ENCODE peak calls at places on chromosomes 3 and 15, in six cellular contexts. One of them, this sample, is unnamed.

GRCh38 chr3:184986490-184986889 is 166.4 kb downstream of the C3orf70 start:
- DNase-seq in HCT116: no peak
- DNase-seq in neural progenitor cell: no peak
- DNase-seq in GM23248: no peak
- DNase-seq in SK-N-SH: no peak
- DNase-seq in PC-3: no peak
- DNase-seq in this sample: no peak

GRCh38 chr3:195885036-195885871 is 23.1 kb downstream of the TNK2 start:
- DNase-seq in PC-3: no peak
- DNase-seq in HCT116: no peak
- DNase-seq in SK-N-SH: no peak
- DNase-seq in GM23248: no peak
- DNase-seq in neural progenitor cell: no peak
- DNase-seq in this sample: no peak

GRCh38 chr3:46966811-46967210 is 9.7 kb downstream of the CCDC12 start:
- DNase-seq in HCT116: no peak
- DNase-seq in neural progenitor cell: no peak
- DNase-seq in SK-N-SH: no peak
- DNase-seq in GM23248: no peak
- DNase-seq in PC-3: peak
- DNase-seq in this sample: no peak

GRCh38 chr3:188197388-188197847 is 43.5 kb downstream of the LPP start:
- DNase-seq in HCT116: no peak
- DNase-seq in neural progenitor cell: no peak
- DNase-seq in PC-3: no peak
- DNase-seq in GM23248: peak
- DNase-seq in SK-N-SH: no peak
- DNase-seq in this sample: no peak

GRCh38 chr3:81378552-81379288 is 382.7 kb downstream of the GBE1 start:
- DNase-seq in SK-N-SH: no peak
- DNase-seq in neural progenitor cell: no peak
- DNase-seq in GM23248: no peak
- DNase-seq in HCT116: no peak
- DNase-seq in PC-3: no peak
- DNase-seq in this sample: no peak

GRCh38 chr15:89751748-89752147 is 699 bp upstream of the MESP1 start:
- DNase-seq in neural progenitor cell: no peak
- DNase-seq in GM23248: no peak
- DNase-seq in PC-3: peak
- DNase-seq in SK-N-SH: no peak
- DNase-seq in HCT116: no peak
- DNase-seq in this sample: no peak

GRCh38 chr15:25850154-25851111 is 12.7 kb downstream of the ATP10A start:
- DNase-seq in neural progenitor cell: peak
- DNase-seq in HCT116: no peak
- DNase-seq in GM23248: peak
- DNase-seq in PC-3: peak
- DNase-seq in SK-N-SH: peak
- DNase-seq in this sample: peak

GRCh38 chr15:92158426-92158825 is 235.3 kb upstream of the ST8SIA2 start:
- DNase-seq in GM23248: no peak
- DNase-seq in neural progenitor cell: no peak
- DNase-seq in HCT116: peak
- DNase-seq in PC-3: peak
- DNase-seq in SK-N-SH: no peak
- DNase-seq in this sample: no peak

GRCh38 chr3:189392969-189393368 is 221.2 kb downstream of the TPRG1 start:
- DNase-seq in HCT116: peak
- DNase-seq in SK-N-SH: no peak
- DNase-seq in PC-3: peak
- DNase-seq in neural progenitor cell: no peak
- DNase-seq in GM23248: no peak
- DNase-seq in this sample: no peak

GRCh38 chr3:194286747-194287146 is 64.4 kb downstream of the CPN2 start:
- DNase-seq in SK-N-SH: no peak
- DNase-seq in neural progenitor cell: peak
- DNase-seq in HCT116: no peak
- DNase-seq in GM23248: no peak
- DNase-seq in PC-3: no peak
- DNase-seq in this sample: no peak

GRCh38 chr3:97952872-97953271 is 19.4 kb downstream of the RIOX2 start:
- DNase-seq in HCT116: no peak
- DNase-seq in SK-N-SH: no peak
- DNase-seq in PC-3: peak
- DNase-seq in GM23248: peak
- DNase-seq in neural progenitor cell: no peak
- DNase-seq in this sample: no peak

GRCh38 chr3:97950360-97950759 is 21.9 kb downstream of the RIOX2 start:
- DNase-seq in GM23248: no peak
- DNase-seq in neural progenitor cell: no peak
- DNase-seq in SK-N-SH: no peak
- DNase-seq in PC-3: no peak
- DNase-seq in HCT116: no peak
- DNase-seq in this sample: no peak

GRCh38 chr3:97954193-97954827 is 17.9 kb downstream of the RIOX2 start:
- DNase-seq in GM23248: no peak
- DNase-seq in SK-N-SH: no peak
- DNase-seq in PC-3: no peak
- DNase-seq in HCT116: no peak
- DNase-seq in neural progenitor cell: no peak
- DNase-seq in this sample: no peak

GRCh38 chr3:97949743-97950142 is 22.5 kb downstream of the RIOX2 start:
- DNase-seq in PC-3: no peak
- DNase-seq in neural progenitor cell: no peak
- DNase-seq in HCT116: no peak
- DNase-seq in GM23248: no peak
- DNase-seq in SK-N-SH: no peak
- DNase-seq in this sample: no peak

DNA sequence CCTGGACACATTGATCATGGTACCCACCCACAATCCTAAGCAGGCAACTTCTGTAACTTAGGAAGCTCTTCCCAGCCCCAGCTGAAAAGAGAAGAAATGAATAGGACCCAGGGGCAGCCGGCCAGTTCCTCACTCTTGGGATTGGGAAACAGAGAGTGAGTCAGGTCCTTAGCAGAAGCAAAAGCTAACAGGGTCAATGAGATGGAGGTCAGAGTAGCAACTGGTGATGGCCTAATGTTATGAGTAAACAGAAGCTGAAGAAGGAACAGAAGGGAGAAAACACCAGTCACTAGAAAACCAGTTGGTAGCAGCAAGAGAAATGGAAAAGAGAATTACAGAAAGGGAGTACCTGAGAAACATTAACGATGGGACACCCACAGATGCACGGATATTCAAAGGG is 20.0 kb downstream of the RIOX2 start:
- DNase-seq in SK-N-SH: no peak
- DNase-seq in neural progenitor cell: no peak
- DNase-seq in HCT116: no peak
- DNase-seq in PC-3: peak
- DNase-seq in GM23248: peak
- DNase-seq in this sample: no peak
- TF ChIP-seq EZH2phosphoT487 in SK-N-SH: no peak
- TF ChIP-seq EZH2phosphoT487 in neural progenitor cell: no peak
- TF ChIP-seq EZH2phosphoT487 in HCT116: no peak
- TF ChIP-seq EZH2phosphoT487 in PC-3: no peak
- TF ChIP-seq EZH2phosphoT487 in GM23248: no peak
- TF ChIP-seq EZH2phosphoT487 in this sample: no peak

GRCh38 chr3:23004971-23005370 is 198.2 kb upstream of the UBE2E2 start:
- DNase-seq in SK-N-SH: no peak
- DNase-seq in HCT116: no peak
- DNase-seq in GM23248: peak
- DNase-seq in PC-3: peak
- DNase-seq in neural progenitor cell: no peak
- DNase-seq in this sample: no peak
- H2AFZ ChIP-seq in SK-N-SH: no peak
- H2AFZ ChIP-seq in HCT116: no peak
- H2AFZ ChIP-seq in GM23248: no peak
- H2AFZ ChIP-seq in PC-3: no peak
- H2AFZ ChIP-seq in neural progenitor cell: no peak
- H2AFZ ChIP-seq in this sample: no peak

DNA sequence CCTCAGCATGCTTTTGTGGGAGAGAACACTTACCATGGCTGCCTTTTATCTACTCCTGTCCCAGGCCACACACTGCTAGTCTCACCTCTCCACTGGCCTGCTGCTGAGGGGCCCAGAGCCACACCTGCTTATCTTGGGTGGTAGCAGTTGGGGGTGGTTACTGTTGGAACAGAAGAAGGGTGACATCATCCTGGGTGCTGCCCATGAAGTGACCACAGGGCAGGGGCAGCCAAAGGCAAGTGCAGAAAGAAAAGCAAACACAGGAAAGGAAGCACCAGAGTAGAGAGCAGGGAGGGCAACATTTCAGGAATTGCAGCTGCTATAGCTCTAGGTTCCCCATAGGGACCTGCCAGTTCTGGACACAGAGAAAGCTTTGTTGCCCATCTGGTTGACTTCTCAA is 345.2 kb downstream of the VPS13C start:
- DNase-seq in GM23248: peak
- DNase-seq in SK-N-SH: no peak
- DNase-seq in HCT116: no peak
- DNase-seq in neural progenitor cell: no peak
- DNase-seq in PC-3: peak
- DNase-seq in this sample: no peak
- H3K9ac ChIP-seq in GM23248: no peak
- H3K9ac ChIP-seq in SK-N-SH: no peak
- H3K9ac ChIP-seq in HCT116: no peak
- H3K9ac ChIP-seq in neural progenitor cell: no peak
- H3K9ac ChIP-seq in PC-3: no peak
- H3K9ac ChIP-seq in this sample: no peak

DNA sequence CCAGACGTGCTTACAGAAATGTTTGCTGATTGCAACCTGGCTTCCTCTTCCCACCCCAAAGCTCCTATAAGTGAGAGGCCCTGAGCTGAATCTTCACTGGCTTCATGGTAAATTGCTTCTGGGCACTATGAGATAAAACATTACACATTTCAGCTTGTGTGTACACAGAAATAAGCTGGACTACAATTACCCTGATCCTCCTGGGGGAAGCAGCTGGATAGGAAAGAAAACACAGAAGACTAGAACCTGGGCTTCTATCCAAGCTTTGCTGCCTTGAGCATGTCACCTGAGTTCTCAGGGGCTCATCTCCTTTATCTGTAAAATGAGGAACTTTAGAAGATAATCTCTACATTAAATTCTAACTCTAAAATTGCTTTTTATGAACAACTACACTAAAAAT is 40.3 kb downstream of the THBS1 start:
- DNase-seq in neural progenitor cell: no peak
- DNase-seq in SK-N-SH: no peak
- DNase-seq in GM23248: no peak
- DNase-seq in PC-3: peak
- DNase-seq in HCT116: no peak
- DNase-seq in this sample: no peak
- TF ChIP-seq EZH2phosphoT487 in neural progenitor cell: no peak
- TF ChIP-seq EZH2phosphoT487 in SK-N-SH: no peak
- TF ChIP-seq EZH2phosphoT487 in GM23248: no peak
- TF ChIP-seq EZH2phosphoT487 in PC-3: no peak
- TF ChIP-seq EZH2phosphoT487 in HCT116: no peak
- TF ChIP-seq EZH2phosphoT487 in this sample: no peak

GRCh38 chr15:57424628-57425405 is 48.5 kb downstream of the CGNL1 start:
- DNase-seq in GM23248: no peak
- DNase-seq in HCT116: no peak
- DNase-seq in PC-3: no peak
- DNase-seq in SK-N-SH: no peak
- DNase-seq in neural progenitor cell: no peak
- DNase-seq in this sample: no peak

GRCh38 chr15:57421540-57421939 is 45.2 kb downstream of the CGNL1 start:
- DNase-seq in SK-N-SH: no peak
- DNase-seq in neural progenitor cell: no peak
- DNase-seq in GM23248: peak
- DNase-seq in HCT116: no peak
- DNase-seq in PC-3: no peak
- DNase-seq in this sample: no peak

GRCh38 chr15:57423599-57424140 is 47.4 kb downstream of the CGNL1 start:
- DNase-seq in HCT116: no peak
- DNase-seq in GM23248: no peak
- DNase-seq in neural progenitor cell: no peak
- DNase-seq in SK-N-SH: no peak
- DNase-seq in PC-3: no peak
- DNase-seq in this sample: no peak

GRCh38 chr15:57421110-57421509 is 44.8 kb downstream of the CGNL1 start:
- DNase-seq in PC-3: no peak
- DNase-seq in SK-N-SH: no peak
- DNase-seq in GM23248: no peak
- DNase-seq in neural progenitor cell: no peak
- DNase-seq in HCT116: no peak
- DNase-seq in this sample: no peak

DNA sequence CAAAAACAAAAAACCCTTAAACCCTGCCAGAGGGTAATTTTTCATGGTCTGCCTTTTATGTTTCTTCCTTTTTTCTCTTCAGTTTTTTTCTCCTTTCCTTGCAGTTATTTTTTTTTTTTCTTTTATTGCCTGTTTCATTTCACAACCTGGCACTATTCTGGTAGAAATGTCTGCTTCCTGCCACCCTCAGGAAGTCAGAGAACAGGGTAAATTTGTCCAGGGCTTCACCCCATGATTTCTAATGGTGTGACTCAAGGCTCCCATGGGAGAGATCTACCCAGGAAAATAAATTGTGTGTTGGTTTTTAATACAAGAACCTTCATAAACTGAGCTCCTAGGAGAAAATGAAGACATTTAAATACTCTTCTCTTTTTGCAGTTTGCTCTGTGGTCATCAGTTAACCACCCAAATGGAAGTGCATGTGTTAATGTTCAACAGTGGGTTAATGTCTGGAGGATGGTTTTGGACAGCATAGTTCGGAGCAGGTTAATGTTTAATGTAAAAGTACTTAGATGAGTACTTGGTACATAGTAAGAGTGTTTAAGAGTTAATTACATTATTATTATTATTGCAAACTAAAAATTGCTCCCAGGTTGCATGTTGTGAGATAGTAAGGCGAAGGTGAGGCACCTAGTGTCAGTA is 45.9 kb downstream of the CGNL1 start:
- DNase-seq in GM23248: peak
- DNase-seq in HCT116: no peak
- DNase-seq in SK-N-SH: no peak
- DNase-seq in PC-3: no peak
- DNase-seq in neural progenitor cell: no peak
- DNase-seq in this sample: no peak
- H2AFZ ChIP-seq in GM23248: peak
- H2AFZ ChIP-seq in HCT116: no peak
- H2AFZ ChIP-seq in SK-N-SH: no peak
- H2AFZ ChIP-seq in PC-3: no peak
- H2AFZ ChIP-seq in neural progenitor cell: no peak
- H2AFZ ChIP-seq in this sample: no peak

GRCh38 chr3:136929984-136930671 is 27.7 kb upstream of the IL20RB start:
- DNase-seq in HCT116: no peak
- DNase-seq in SK-N-SH: no peak
- DNase-seq in GM23248: peak
- DNase-seq in PC-3: no peak
- DNase-seq in neural progenitor cell: no peak
- DNase-seq in this sample: no peak
- H3K9ac ChIP-seq in HCT116: no peak
- H3K9ac ChIP-seq in SK-N-SH: no peak
- H3K9ac ChIP-seq in GM23248: peak
- H3K9ac ChIP-seq in PC-3: peak
- H3K9ac ChIP-seq in neural progenitor cell: no peak
- H3K9ac ChIP-seq in this sample: no peak

This sample was measured in MM.1S.